ENCODE peak calls at places on chromosomes 5 and 9, in eight cellular contexts. Q, Z, C, D, Y, X, U and G are unnamed samples.

GRCh38 chr5:40984884-40985283 is 75.6 kb downstream of the C7 start:
- DNase-seq in Q (no peak), Z (no peak), C (no peak), D (no peak), Y (no peak), X (no peak), U (no peak), G (no peak)

GRCh38 chr9:95363051-95363841 is 45.7 kb upstream of the FANCC start:
- DNase-seq in Q (no peak), Z (no peak), C (no peak), D (no peak), Y (peak), X (no peak), U (no peak), G (no peak)

GRCh38 chr9:108654566-108654965 is 201.2 kb downstream of the ACTL7B start:
- DNase-seq in Q (no peak), Z (no peak), C (no peak), D (no peak), Y (no peak), X (no peak), U (no peak), G (no peak)

GRCh38 chr5:180470966-180471582 is 23.1 kb upstream of the CNOT6 start:
- DNase-seq in Q (peak), Z (peak), C (peak), D (peak), Y (peak), X (peak), U (peak), G (peak)

GRCh38 chr5:153498516-153498915 is 8.0 kb downstream of the GRIA1 start:
- DNase-seq in Q (no peak), Z (no peak), C (no peak), D (no peak), Y (no peak), X (no peak), U (no peak), G (no peak)

GRCh38 chr5:167453518-167454020 is 837.9 kb upstream of the WWC1 start:
- DNase-seq in Q (no peak), Z (no peak), C (no peak), D (no peak), Y (no peak), X (no peak), U (no peak), G (no peak)

GRCh38 chr5:139971202-139971725 is 71.8 kb downstream of the NRG2 start:
- DNase-seq in Q (no peak), Z (no peak), C (peak), D (no peak), Y (no peak), X (no peak), U (no peak), G (no peak)

GRCh38 chr9:100856238-100856637 is 172.3 kb upstream of the PLPPR1 start:
- DNase-seq in Q (no peak), Z (no peak), C (no peak), D (no peak), Y (no peak), X (no peak), U (no peak), G (no peak)

DNA sequence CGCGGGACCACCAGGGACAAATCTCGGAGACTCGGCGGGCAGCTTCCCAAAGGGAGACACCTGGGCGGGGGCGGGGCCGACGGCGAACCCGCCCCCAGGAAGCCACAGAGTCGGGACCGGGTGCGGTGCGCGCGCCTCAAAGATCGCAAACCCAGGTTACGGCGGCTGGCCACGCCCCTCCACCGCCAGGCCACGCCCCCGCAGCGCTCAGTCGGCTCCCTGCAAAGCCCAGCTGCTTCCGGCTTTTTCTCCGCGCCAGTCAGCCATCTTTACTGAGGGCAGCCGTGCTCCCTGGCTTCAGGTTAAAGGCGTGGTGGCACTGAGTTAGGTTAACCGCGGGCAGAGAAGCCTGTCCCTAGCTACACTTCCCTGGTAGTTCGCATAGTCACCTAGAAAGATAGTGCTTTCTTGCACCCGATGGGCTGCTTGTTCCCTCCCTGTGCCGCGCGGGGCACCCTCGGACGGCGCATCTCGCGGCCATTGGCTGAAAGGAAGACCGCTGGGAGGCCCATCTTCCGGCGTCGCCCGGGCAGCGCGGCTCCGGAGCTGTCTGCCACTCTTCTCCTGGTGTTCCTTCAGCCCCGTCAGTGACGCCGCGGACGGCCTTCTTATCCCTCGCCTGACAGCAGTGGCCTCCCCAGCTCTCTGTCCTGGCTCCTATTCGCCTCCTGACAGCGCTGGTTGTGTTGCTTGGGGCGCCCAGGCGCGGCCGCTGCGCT is at the start of gene TBC1D2:
- DNase-seq in Q (peak), Z (peak), C (peak), D (peak), Y (peak), X (peak), U (peak), G (peak)
- TF ChIP-seq POLR2A in Q (no peak), Z (peak), C (no peak), D (peak), Y (no peak), X (peak), U (peak), G (no peak)

DNA sequence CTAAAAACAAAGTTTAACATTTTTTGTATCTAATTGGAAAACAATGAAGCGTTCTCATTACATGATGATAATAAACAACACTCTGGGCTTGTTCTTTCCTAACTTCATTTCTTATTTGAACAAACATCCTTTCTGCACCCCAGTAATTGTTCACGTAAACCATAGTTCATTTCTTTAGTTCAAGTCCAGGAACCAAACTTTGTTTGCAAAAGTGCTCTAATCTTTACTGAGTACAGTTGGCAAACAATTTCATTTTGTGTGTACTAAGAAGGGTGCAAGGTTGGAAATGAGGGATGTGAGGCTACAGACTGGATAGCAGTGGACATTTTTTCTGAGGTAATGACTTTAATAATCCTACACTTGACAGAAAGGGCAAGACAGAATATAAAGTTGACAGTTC is 113.5 kb downstream of the NREP start:
- DNase-seq in Q (no peak), Z (no peak), C (no peak), D (no peak), Y (no peak), X (no peak), U (no peak), G (no peak)
- H3K27ac ChIP-seq in Q (no peak), Z (no peak), C (no peak), D (no peak), Y (no peak), X (no peak), U (no peak), G (no peak)

DNA sequence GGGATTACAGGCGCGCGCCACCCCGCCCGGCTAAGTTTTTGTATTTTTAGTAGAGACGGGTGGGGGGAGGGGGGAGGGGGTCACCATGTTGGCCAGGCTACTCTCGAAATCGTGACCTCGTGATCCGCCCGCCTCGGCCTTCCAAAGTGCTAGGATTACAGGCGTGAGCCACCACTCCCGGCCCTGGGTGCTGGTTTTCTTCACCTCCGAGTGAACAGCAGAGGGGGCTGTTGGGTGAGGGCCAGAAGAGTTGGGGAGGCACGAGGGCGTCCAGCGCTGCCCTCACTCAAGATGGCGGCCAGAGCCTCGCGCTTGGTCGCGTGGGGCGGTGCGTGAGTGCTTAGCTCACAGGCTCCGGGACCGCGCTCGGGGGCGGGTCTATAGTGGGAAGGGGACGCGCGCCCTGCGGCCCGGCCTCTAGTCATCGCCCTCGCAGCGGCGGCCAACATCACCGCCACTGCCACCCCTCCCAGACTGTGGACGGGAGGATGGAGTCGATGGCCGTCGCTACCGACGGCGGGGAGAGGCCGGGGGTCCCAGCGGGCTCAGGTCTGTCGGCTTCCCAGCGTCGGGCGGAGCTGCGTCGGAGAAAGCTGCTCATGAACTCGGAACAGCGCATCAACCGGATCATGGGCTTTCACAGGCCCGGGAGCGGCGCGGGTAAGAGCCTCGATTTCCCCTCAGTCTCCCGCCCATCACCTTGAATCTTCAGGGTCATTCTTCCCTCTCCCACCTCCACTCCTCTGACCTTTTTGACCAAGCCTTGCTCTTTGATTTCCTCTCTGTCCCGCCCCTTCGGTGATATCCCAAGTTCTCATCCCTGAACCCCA is at the start of gene CAMLG:
- DNase-seq in Q (peak), Z (peak), C (peak), D (peak), Y (peak), X (peak), U (peak), G (peak)
- TF ChIP-seq POLR2A in Q (peak), Z (peak), C (peak), D (peak), Y (peak), X (peak), U (peak), G (peak)

DNA sequence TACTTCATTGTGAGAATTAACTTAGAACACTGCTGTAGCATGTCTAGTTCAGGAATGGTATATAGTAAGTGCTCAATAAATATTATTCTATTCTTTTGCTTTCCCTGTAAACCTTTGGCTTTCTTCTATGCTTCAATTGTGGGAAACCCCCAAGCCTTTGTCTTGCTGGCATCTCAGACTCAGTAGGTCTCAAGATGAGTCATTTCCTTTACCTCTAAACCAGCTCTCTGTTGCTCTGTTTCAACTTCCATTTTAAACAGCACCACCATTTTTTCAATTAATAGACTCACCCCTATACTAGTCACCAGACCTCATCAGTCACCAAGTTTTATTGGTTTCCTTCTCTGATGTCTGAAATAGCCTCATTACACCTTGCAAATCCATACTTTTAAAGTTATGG is 43.5 kb downstream of the DMAC1 start:
- DNase-seq in Q (no peak), Z (no peak), C (no peak), D (no peak), Y (no peak), X (no peak), U (no peak), G (no peak)
- H3K27ac ChIP-seq in Q (no peak), Z (no peak), C (no peak), D (no peak), Y (no peak), X (no peak), U (no peak), G (no peak)

GRCh38 chr9:131436386-131436785 is 42.5 kb downstream of the PRRC2B start:
- DNase-seq in Q (peak), Z (no peak), C (no peak), D (no peak), Y (no peak), X (no peak), U (no peak), G (peak)

GRCh38 chr9:131432597-131433301 is 38.9 kb downstream of the PRRC2B start:
- DNase-seq in Q (no peak), Z (no peak), C (no peak), D (no peak), Y (no peak), X (no peak), U (no peak), G (no peak)

GRCh38 chr9:131436865-131437271 is 43.0 kb downstream of the PRRC2B start:
- DNase-seq in Q (no peak), Z (no peak), C (no peak), D (no peak), Y (no peak), X (no peak), U (no peak), G (no peak)

GRCh38 chr9:131433302-131433854 is 39.5 kb downstream of the PRRC2B start:
- DNase-seq in Q (no peak), Z (no peak), C (no peak), D (no peak), Y (no peak), X (no peak), U (no peak), G (no peak)

DNA sequence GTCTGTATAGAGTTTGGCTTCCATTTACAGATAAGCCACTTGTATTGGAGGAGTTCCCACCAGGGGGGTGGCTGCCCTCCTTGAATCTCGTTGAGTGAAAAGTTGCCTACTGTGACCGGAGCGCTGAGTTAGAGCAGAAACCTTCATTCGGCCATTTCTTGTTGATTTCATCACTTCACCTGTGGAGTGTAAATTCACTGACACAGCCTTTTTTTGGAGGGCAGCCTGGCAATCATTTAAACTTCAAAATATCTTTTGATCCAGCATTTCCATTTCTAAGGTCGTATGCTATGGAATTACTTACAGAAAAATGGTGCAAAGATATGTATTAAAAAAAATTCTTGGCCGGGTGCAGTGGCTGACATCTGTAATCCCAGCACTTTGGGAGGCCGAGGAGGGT is 40.8 kb downstream of the PRRC2B start:
- DNase-seq in Q (no peak), Z (no peak), C (no peak), D (no peak), Y (no peak), X (no peak), U (no peak), G (no peak)
- TF ChIP-seq POLR2A in Q (no peak), Z (no peak), C (no peak), D (no peak), Y (no peak), X (no peak), U (no peak), G (no peak)

GRCh38 chr9:124351672-124352468 is 63.4 kb downstream of the PSMB7 start:
- DNase-seq in Q (peak), Z (no peak), C (no peak), D (no peak), Y (no peak), X (no peak), U (peak), G (no peak)
- H3K27ac ChIP-seq in Q (no peak), Z (no peak), C (peak), D (no peak), Y (no peak), X (no peak), U (no peak), G (no peak)

DNA sequence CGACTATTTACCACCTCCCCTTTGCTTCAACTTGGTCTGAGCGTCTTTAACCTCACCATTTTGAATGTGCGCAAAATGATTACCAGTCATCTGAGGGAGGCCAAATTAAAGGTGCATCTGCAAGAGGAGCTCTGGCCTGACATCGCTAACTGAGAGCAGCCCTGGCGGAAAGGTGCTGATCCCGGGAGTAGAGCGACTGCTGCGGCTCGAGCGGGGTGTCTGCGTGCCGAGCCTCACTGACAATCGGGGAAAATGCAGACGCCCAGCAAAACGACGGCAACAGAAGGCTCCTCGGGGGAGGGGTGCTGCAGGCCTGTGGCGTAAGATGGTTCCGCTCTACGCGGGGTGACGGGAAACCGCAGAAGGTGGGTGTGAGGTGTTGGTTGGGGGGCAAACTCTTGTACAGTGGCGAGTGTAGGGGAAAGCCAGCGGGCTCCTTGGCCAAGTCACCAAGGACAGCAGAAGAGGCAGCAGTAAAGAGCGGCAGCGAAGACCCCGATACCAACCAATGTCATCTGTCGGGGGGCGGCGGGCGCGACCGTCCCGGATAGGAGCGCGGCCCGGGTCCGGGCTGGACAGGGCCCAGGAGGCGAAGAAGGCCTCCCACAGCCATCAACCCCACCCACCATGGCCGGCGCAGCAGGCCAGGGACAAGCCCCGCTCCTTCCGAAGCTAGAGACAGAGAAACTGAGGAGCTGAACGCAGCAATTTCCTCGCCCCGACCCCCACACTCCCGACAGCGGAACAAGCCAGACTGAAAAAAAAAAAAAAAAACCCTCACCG is 522 bp downstream of the PJA2 start:
- DNase-seq in Q (peak), Z (peak), C (peak), D (peak), Y (no peak), X (peak), U (peak), G (peak)
- TF ChIP-seq POLR2A in Q (no peak), Z (no peak), C (no peak), D (peak), Y (no peak), X (no peak), U (no peak), G (no peak)

GRCh38 chr9:125663127-125663526 is 43.9 kb downstream of the MAPKAP1 start:
- DNase-seq in Q (no peak), Z (no peak), C (no peak), D (no peak), Y (no peak), X (peak), U (no peak), G (no peak)
- H3K27ac ChIP-seq in Q (no peak), Z (no peak), C (no peak), D (no peak), Y (no peak), X (peak), U (no peak), G (no peak)